ENCODE peak calls at places on chromosomes 3 and 15, in nine cellular contexts. F is body of pancreas, Z is heart left ventricle, Y is right lobe of liver, I is Peyer's patch, M is HCT116, G is K562, C is uterus, Q is transverse colon. K is an unnamed sample.

GRCh38 chr3:4394048-4394447 is 73.0 kb downstream of the SUMF1 start:
- DNase-seq in Q (peak), I (peak), M (no peak), Y (no peak), Z (no peak), F (no peak), G (no peak), C (no peak), K (no peak)

GRCh38 chr15:76116138-76116885 is 56.5 kb downstream of the TMEM266 start:
- DNase-seq in G (no peak), Y (no peak), Q (no peak), I (no peak), C (no peak), M (no peak), Z (no peak), F (peak), K (no peak)

GRCh38 chr15:41254560-41254959 is 23.5 kb downstream of the CHP1 start:
- DNase-seq in F (no peak), Q (no peak), Z (no peak), Y (no peak), G (no peak), C (no peak), M (no peak), I (no peak), K (no peak)

GRCh38 chr3:129432036-129432435 is 3.6 kb upstream of the EFCAB12 start:
- DNase-seq in G (peak), Z (no peak), M (no peak), C (no peak), F (no peak), Y (peak), I (no peak), Q (no peak), K (no peak)

GRCh38 chr3:45123841-45124269 is 22.3 kb downstream of the CDCP1 start:
- DNase-seq in G (no peak), Z (no peak), Y (no peak), F (no peak), I (no peak), Q (no peak), M (peak), C (peak), K (no peak)

GRCh38 chr15:91752081-91752810 is 101.3 kb upstream of the SLCO3A1 start:
- DNase-seq in I (no peak), Q (no peak), F (no peak), G (no peak), Y (no peak), M (no peak), C (no peak), Z (no peak), K (no peak)

GRCh38 chr3:156536524-156537316 is 18.2 kb downstream of the SSR3 start:
- DNase-seq in Q (no peak), F (no peak), Z (no peak), G (no peak), Y (no peak), C (no peak), M (no peak), I (no peak), K (no peak)

GRCh38 chr15:35211240-35211952 is 126.3 kb upstream of the NANOGP8 start:
- DNase-seq in Q (no peak), Z (no peak), G (no peak), Y (no peak), M (no peak), C (no peak), I (no peak), F (no peak), K (no peak)

GRCh38 chr3:53231532-53232511 is 24.0 kb downstream of the TKT start:
- DNase-seq in Z (no peak), G (no peak), Y (no peak), Q (no peak), I (no peak), M (no peak), C (no peak), F (no peak), K (no peak)
- TF ChIP-seq POLR2A in Z (no peak), G (no peak), Y (no peak), Q (no peak), I (no peak), M (no peak), C (no peak), F (no peak), K (no peak)

GRCh38 chr3:172311217-172311616 is 137.0 kb downstream of the GHSR start:
- DNase-seq in M (no peak), C (no peak), Y (no peak), G (no peak), Q (no peak), I (no peak), F (no peak), Z (no peak), K (no peak)

GRCh38 chr3:172309059-172309458 is 139.2 kb downstream of the GHSR start:
- DNase-seq in I (no peak), F (no peak), G (no peak), Z (no peak), Y (no peak), M (no peak), Q (no peak), C (no peak), K (peak)

GRCh38 chr3:172309741-172310140 is 138.5 kb downstream of the GHSR start:
- DNase-seq in Q (no peak), C (no peak), Z (no peak), Y (no peak), F (no peak), I (no peak), M (no peak), G (no peak), K (no peak)

GRCh38 chr3:172312006-172312405 is 136.2 kb downstream of the GHSR start:
- DNase-seq in Z (no peak), G (no peak), F (no peak), I (no peak), C (no peak), M (no peak), Y (no peak), Q (no peak), K (no peak)

DNA sequence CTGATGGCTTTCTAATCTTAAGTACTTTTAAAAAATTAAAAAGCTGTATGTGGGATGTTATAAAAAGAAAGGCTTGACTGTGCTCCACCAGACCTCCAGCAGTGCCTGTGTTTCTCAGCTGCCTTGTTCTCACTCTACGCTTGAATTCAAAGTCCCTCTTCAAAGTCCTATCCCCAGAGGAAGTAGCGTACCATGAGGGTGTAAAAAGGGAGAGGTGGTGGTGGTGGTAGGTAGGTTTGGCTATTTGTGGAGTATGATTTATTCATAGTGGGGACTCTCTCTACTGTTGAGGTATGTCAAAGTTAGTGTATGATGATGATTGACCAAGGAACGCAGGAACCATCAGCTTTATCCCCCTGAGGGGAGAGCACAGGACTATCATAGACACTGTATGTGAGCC is 137.9 kb downstream of the GHSR start:
- DNase-seq in C (no peak), Z (no peak), I (no peak), Y (no peak), Q (no peak), M (no peak), F (no peak), G (no peak), K (no peak)
- TF ChIP-seq POLR2A in C (no peak), Z (no peak), I (no peak), Y (no peak), Q (no peak), M (no peak), F (no peak), G (no peak), K (no peak)

DNA sequence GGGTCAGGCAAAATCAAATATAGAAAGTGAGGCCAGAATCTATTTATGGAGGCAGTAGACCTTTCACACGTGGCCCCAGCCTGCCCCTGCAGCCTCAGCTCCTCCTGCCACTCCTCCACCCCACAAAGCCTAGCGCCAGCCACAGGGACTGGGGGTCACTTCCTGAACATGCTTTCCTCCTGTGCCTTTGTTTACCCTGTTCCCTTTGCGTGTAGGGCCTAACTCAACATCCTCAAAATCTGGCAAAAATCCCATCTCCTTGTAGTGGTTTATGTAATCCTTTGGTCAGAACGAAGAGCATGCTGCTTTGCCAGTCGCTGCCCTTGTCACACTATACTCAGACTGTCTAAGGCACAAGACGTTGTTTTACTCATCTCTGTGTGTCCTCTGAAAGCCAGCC is 39.6 kb downstream of the KBTBD12 start:
- DNase-seq in M (no peak), G (no peak), F (no peak), I (no peak), Y (no peak), C (no peak), Z (peak), Q (no peak), K (no peak)
- TF ChIP-seq POLR2A in M (no peak), G (no peak), F (no peak), I (no peak), Y (no peak), C (no peak), Z (peak), Q (no peak), K (no peak)

GRCh38 chr15:74791667-74792066 is 9.8 kb downstream of the CSK start:
- DNase-seq in Q (no peak), I (no peak), F (no peak), C (no peak), M (no peak), Z (no peak), G (no peak), Y (no peak), K (no peak)

GRCh38 chr15:74789171-74789627 is 7.3 kb downstream of the CSK start:
- DNase-seq in Y (peak), I (peak), G (no peak), C (no peak), F (peak), Q (peak), M (no peak), Z (no peak), K (no peak)

GRCh38 chr15:74789741-74790079 is 7.8 kb downstream of the CSK start:
- DNase-seq in Z (no peak), I (no peak), G (no peak), Q (no peak), M (no peak), Y (peak), F (no peak), C (no peak), K (no peak)

GRCh38 chr15:74791007-74791406 is 9.1 kb downstream of the CSK start:
- DNase-seq in Z (no peak), C (no peak), G (no peak), I (no peak), M (no peak), Y (no peak), F (no peak), Q (no peak), K (no peak)

DNA sequence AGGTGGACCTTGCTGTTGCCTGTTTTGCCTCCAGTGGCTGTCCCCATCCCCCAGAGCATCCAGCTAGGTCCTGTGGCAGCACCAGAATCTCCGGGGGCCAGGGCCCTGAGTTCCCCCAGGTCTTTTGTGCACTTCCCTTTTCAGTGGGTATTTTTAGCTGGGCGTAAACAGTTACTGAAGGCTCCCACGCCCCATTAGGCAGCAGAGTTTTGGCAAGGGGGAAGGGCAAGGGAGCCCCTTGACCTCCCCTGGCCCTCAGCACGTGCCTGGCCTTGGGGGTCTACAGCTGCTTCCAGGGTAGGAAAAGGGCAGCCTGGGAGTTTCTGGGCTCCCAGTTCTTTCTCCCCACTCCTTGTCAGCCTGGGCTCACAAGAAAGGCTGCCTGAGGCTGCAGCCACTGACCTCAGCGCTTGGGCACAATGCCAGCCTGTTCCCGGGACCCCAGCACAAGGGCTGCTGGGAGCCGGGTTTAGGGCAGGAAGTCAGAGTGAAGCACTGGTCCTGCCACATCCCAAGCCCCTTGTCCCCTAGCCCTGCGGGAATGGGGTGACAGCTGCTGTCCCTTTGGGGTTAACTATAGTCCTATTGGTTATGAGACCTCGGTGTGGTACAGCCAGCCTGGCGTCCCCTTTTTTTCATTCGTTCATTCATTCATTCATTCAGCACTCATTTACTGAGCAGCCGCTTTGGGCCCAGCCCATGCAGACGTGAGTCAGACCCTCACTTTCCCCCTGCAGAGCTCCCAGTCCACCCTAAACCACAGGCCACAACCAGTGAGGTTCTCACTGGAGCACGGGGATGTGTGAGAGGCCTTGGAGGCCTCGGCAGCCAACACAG is 8.4 kb downstream of the CSK start:
- DNase-seq in Q (peak), Y (peak), Z (peak), G (no peak), M (no peak), F (peak), C (peak), I (peak), K (peak)
- TF ChIP-seq POLR2A in Q (peak), Y (no peak), Z (no peak), G (no peak), M (no peak), F (no peak), C (no peak), I (no peak), K (no peak)

GRCh38 chr3:150703756-150704344 is at the start of gene ERICH6:
- DNase-seq in F (peak), M (peak), C (peak), G (peak), Z (peak), Y (peak), Q (peak), I (peak), K (peak)
- TF ChIP-seq POLR2A in F (no peak), M (no peak), C (peak), G (peak), Z (peak), Y (peak), Q (peak), I (no peak), K (no peak)